ENCODE peak calls at places on chromosomes 2 and 18, in four cellular contexts. A is NCI-H1694 treated with DMSO at 0.1 percent for 48 hours, S is GM04504, Y is pancreas. J is an unnamed sample.

GRCh38 chr18:63106727-63107126 is 212.8 kb downstream of the BCL2 start:
- DNase-seq in A (no peak), S (no peak), Y (no peak), J (no peak)

GRCh38 chr2:54597153-54597827 is 126.2 kb upstream of the EML6 start:
- DNase-seq in A (peak), S (no peak), Y (peak), J (no peak)

GRCh38 chr2:190443778-190444481 is 35.8 kb downstream of the MFSD6 start:
- DNase-seq in A (no peak), S (no peak), Y (no peak), J (no peak)

GRCh38 chr18:3671181-3671580 is 221.2 kb downstream of the TGIF1 start:
- DNase-seq in A (no peak), S (no peak), Y (no peak), J (no peak)

GRCh38 chr2:101380376-101380775 is 6.9 kb downstream of the CREG2 start:
- DNase-seq in A (no peak), S (no peak), Y (no peak), J (no peak)

GRCh38 chr2:230677182-230677946 is 35.3 kb upstream of the CAB39 start:
- DNase-seq in A (no peak), S (no peak), Y (no peak), J (no peak)

GRCh38 chr2:63050186-63050915 is at the start of gene OTX1:
- DNase-seq in A (peak), S (no peak), Y (peak), J (peak)

GRCh38 chr2:209592106-209592505 is 168.3 kb downstream of the MAP2 start:
- DNase-seq in A (no peak), S (no peak), Y (no peak), J (no peak)

GRCh38 chr2:53234548-53234903 is 533.1 kb upstream of the CHAC2 start:
- DNase-seq in A (no peak), S (no peak), Y (no peak), J (no peak)

GRCh38 chr2:233409286-233409991 is 55.1 kb downstream of the DGKD start:
- DNase-seq in A (no peak), S (no peak), Y (no peak), J (no peak)

GRCh38 chr18:59052965-59053960 is 86.4 kb upstream of the SEC11C start:
- DNase-seq in A (no peak), S (peak), Y (no peak), J (no peak)

GRCh38 chr18:23684515-23685197 is 4.6 kb upstream of the LAMA3 start:
- DNase-seq in A (no peak), S (no peak), Y (no peak), J (no peak)

GRCh38 chr2:129813404-129813803 is 166.1 kb upstream of the RAB6C start:
- DNase-seq in A (peak), S (no peak), Y (no peak), J (peak)

GRCh38 chr2:121576263-121576662 is 45.6 kb downstream of the RNU4ATAC start:
- DNase-seq in A (no peak), S (no peak), Y (no peak), J (no peak)

GRCh38 chr2:237685408-237685807 is 58.0 kb downstream of the LRRFIP1 start:
- DNase-seq in A (no peak), S (no peak), Y (no peak), J (no peak)

GRCh38 chr2:190267302-190267701 is 52.3 kb downstream of the HIBCH start:
- DNase-seq in A (no peak), S (peak), Y (no peak), J (no peak)

GRCh38 chr2:201622306-201622705 is 21.0 kb downstream of the TMEM237 start:
- DNase-seq in A (no peak), S (no peak), Y (no peak), J (no peak)

GRCh38 chr2:11757101-11757500 is 10.7 kb downstream of the LPIN1 start:
- DNase-seq in A (no peak), S (no peak), Y (no peak), J (no peak)

GRCh38 chr2:219120082-219120481 is 40.5 kb downstream of the NHEJ1 start:
- DNase-seq in A (no peak), S (no peak), Y (no peak), J (no peak)

GRCh38 chr2:20917724-20918572 is 95.0 kb upstream of the LDAH start:
- DNase-seq in A (no peak), S (no peak), Y (no peak), J (no peak)

GRCh38 chr18:31741096-31741735 is 19.5 kb downstream of the SLC25A52 start:
- DNase-seq in A (no peak), S (peak), Y (no peak), J (peak)

GRCh38 chr2:239349448-239350135 is 51.2 kb downstream of the HDAC4 start:
- DNase-seq in A (no peak), S (no peak), Y (no peak), J (no peak)

GRCh38 chr18:54871231-54871630 is 43.0 kb downstream of the RAB27B start:
- DNase-seq in A (no peak), S (no peak), Y (no peak), J (no peak)

GRCh38 chr2:222319576-222320440 is 21.0 kb upstream of the PAX3 start:
- DNase-seq in A (peak), S (no peak), Y (no peak), J (no peak)

GRCh38 chr2:80148906-80149305 is 155.6 kb downstream of the LRRTM1 start:
- DNase-seq in A (no peak), S (no peak), Y (no peak), J (no peak)

GRCh38 chr18:832085-832681 is 20.1 kb upstream of the YES1 start:
- DNase-seq in A (peak), S (no peak), Y (peak), J (no peak)

GRCh38 chr2:100235098-100235497 is 87.2 kb downstream of the LONRF2 start:
- DNase-seq in A (no peak), S (no peak), Y (no peak), J (no peak)